ENCODE peak calls at places on chromosome 11, in five cellular contexts. One of them, this sample, is unnamed. For H3K36me3, the result is how much of the 10 kb centered on the place peaks cover.

GRCh38 chr11:124747406-124748099 is 4.5 kb downstream of the VSIG2 start:
- DNase-seq in cardiac muscle cell: no peak
- DNase-seq in lower lobe of right lung: no peak
- DNase-seq in left ventricle myocardium inferior: no peak
- DNase-seq in effector memory CD4-positive, alpha-beta T cell: no peak
- DNase-seq in this sample: no peak

GRCh38 chr11:1906146-1906545 is 13.4 kb upstream of the TNNT3 start:
- DNase-seq in cardiac muscle cell: no peak
- DNase-seq in lower lobe of right lung: no peak
- DNase-seq in left ventricle myocardium inferior: no peak
- DNase-seq in effector memory CD4-positive, alpha-beta T cell: no peak
- DNase-seq in this sample: no peak

GRCh38 chr11:26846222-26846621 is 124.4 kb upstream of the SLC5A12 start:
- DNase-seq in cardiac muscle cell: no peak
- DNase-seq in lower lobe of right lung: no peak
- DNase-seq in left ventricle myocardium inferior: no peak
- DNase-seq in effector memory CD4-positive, alpha-beta T cell: no peak
- DNase-seq in this sample: no peak

GRCh38 chr11:5992604-5993251 is 5.9 kb upstream of the OR52L1 start:
- DNase-seq in cardiac muscle cell: peak
- DNase-seq in lower lobe of right lung: no peak
- DNase-seq in left ventricle myocardium inferior: no peak
- DNase-seq in effector memory CD4-positive, alpha-beta T cell: no peak
- DNase-seq in this sample: no peak

GRCh38 chr11:121443688-121444275 is 8.3 kb upstream of the SORL1 start:
- DNase-seq in cardiac muscle cell: no peak
- DNase-seq in lower lobe of right lung: no peak
- DNase-seq in left ventricle myocardium inferior: no peak
- DNase-seq in effector memory CD4-positive, alpha-beta T cell: no peak
- DNase-seq in this sample: no peak

GRCh38 chr11:68340003-68340767 is 27.8 kb downstream of the LRP5 start:
- DNase-seq in cardiac muscle cell: no peak
- DNase-seq in lower lobe of right lung: no peak
- DNase-seq in left ventricle myocardium inferior: no peak
- DNase-seq in effector memory CD4-positive, alpha-beta T cell: no peak
- DNase-seq in this sample: no peak

GRCh38 chr11:11966826-11967668 is 41.4 kb downstream of the DKK3 start:
- DNase-seq in cardiac muscle cell: peak
- DNase-seq in lower lobe of right lung: peak
- DNase-seq in left ventricle myocardium inferior: peak
- DNase-seq in effector memory CD4-positive, alpha-beta T cell: peak
- DNase-seq in this sample: peak

GRCh38 chr11:74694536-74694935 is 36.7 kb downstream of the CHRDL2 start:
- DNase-seq in cardiac muscle cell: no peak
- DNase-seq in lower lobe of right lung: no peak
- DNase-seq in left ventricle myocardium inferior: no peak
- DNase-seq in effector memory CD4-positive, alpha-beta T cell: no peak
- DNase-seq in this sample: no peak

GRCh38 chr11:63274776-63275175 is 31.4 kb upstream of the SLC22A25 start:
- DNase-seq in cardiac muscle cell: no peak
- DNase-seq in lower lobe of right lung: no peak
- DNase-seq in left ventricle myocardium inferior: no peak
- DNase-seq in effector memory CD4-positive, alpha-beta T cell: no peak
- DNase-seq in this sample: no peak

GRCh38 chr11:132177106-132177505 is 806.7 kb downstream of the NTM start:
- DNase-seq in cardiac muscle cell: peak
- DNase-seq in lower lobe of right lung: no peak
- DNase-seq in left ventricle myocardium inferior: no peak
- DNase-seq in effector memory CD4-positive, alpha-beta T cell: no peak
- DNase-seq in this sample: no peak

GRCh38 chr11:96061730-96062524 is 138.0 kb upstream of the MTMR2 start:
- DNase-seq in cardiac muscle cell: peak
- DNase-seq in lower lobe of right lung: no peak
- DNase-seq in left ventricle myocardium inferior: no peak
- DNase-seq in effector memory CD4-positive, alpha-beta T cell: no peak
- DNase-seq in this sample: no peak

GRCh38 chr11:73784080-73784634 is 3.5 kb upstream of the MRPL48 start:
- DNase-seq in cardiac muscle cell: no peak
- DNase-seq in lower lobe of right lung: no peak
- DNase-seq in left ventricle myocardium inferior: no peak
- DNase-seq in effector memory CD4-positive, alpha-beta T cell: no peak
- DNase-seq in this sample: no peak

GRCh38 chr11:134581121-134581626 is 169.1 kb upstream of the B3GAT1 start:
- DNase-seq in cardiac muscle cell: no peak
- DNase-seq in lower lobe of right lung: no peak
- DNase-seq in left ventricle myocardium inferior: no peak
- DNase-seq in effector memory CD4-positive, alpha-beta T cell: no peak
- DNase-seq in this sample: no peak

GRCh38 chr11:134250675-134251074 is 2.5 kb downstream of the THYN1 start:
- DNase-seq in cardiac muscle cell: no peak
- DNase-seq in lower lobe of right lung: no peak
- DNase-seq in left ventricle myocardium inferior: no peak
- DNase-seq in effector memory CD4-positive, alpha-beta T cell: no peak
- DNase-seq in this sample: no peak

GRCh38 chr11:85643255-85643654 is 4.5 kb upstream of the TMEM126A start:
- DNase-seq in cardiac muscle cell: peak
- DNase-seq in lower lobe of right lung: no peak
- DNase-seq in left ventricle myocardium inferior: peak
- DNase-seq in effector memory CD4-positive, alpha-beta T cell: no peak
- DNase-seq in this sample: no peak

GRCh38 chr11:128422576-128423370 is 164.6 kb downstream of the ETS1 start:
- DNase-seq in cardiac muscle cell: no peak
- DNase-seq in lower lobe of right lung: peak
- DNase-seq in left ventricle myocardium inferior: peak
- DNase-seq in effector memory CD4-positive, alpha-beta T cell: peak
- DNase-seq in this sample: peak

GRCh38 chr11:118398797-118399564 is 2.4 kb upstream of the ATP5MG start:
- DNase-seq in cardiac muscle cell: no peak
- DNase-seq in lower lobe of right lung: no peak
- DNase-seq in left ventricle myocardium inferior: no peak
- DNase-seq in effector memory CD4-positive, alpha-beta T cell: peak
- DNase-seq in this sample: no peak

GRCh38 chr11:134949121-134949591 is 537.1 kb upstream of the B3GAT1 start:
- DNase-seq in cardiac muscle cell: no peak
- DNase-seq in lower lobe of right lung: no peak
- DNase-seq in left ventricle myocardium inferior: no peak
- DNase-seq in effector memory CD4-positive, alpha-beta T cell: no peak
- DNase-seq in this sample: no peak

GRCh38 chr11:121488641-121489040 is 35.9 kb upstream of the SORL1-AS1 start:
- DNase-seq in cardiac muscle cell: no peak
- DNase-seq in lower lobe of right lung: no peak
- DNase-seq in left ventricle myocardium inferior: no peak
- DNase-seq in effector memory CD4-positive, alpha-beta T cell: no peak
- DNase-seq in this sample: no peak

GRCh38 chr11:117071344-117071787 is 26.9 kb downstream of the SIK3 start:
- DNase-seq in cardiac muscle cell: peak
- DNase-seq in lower lobe of right lung: no peak
- DNase-seq in left ventricle myocardium inferior: no peak
- DNase-seq in effector memory CD4-positive, alpha-beta T cell: no peak
- DNase-seq in this sample: no peak

GRCh38 chr11:71131861-71132260 is 120.5 kb downstream of the SHANK2 start:
- DNase-seq in cardiac muscle cell: no peak
- DNase-seq in lower lobe of right lung: no peak
- DNase-seq in left ventricle myocardium inferior: peak
- DNase-seq in effector memory CD4-positive, alpha-beta T cell: no peak
- DNase-seq in this sample: peak

GRCh38 chr11:118277312-118277711 is 13.2 kb upstream of the MPZL2 start:
- DNase-seq in cardiac muscle cell: no peak
- DNase-seq in lower lobe of right lung: no peak
- DNase-seq in left ventricle myocardium inferior: no peak
- DNase-seq in effector memory CD4-positive, alpha-beta T cell: no peak
- DNase-seq in this sample: no peak

GRCh38 chr11:75347781-75348613 is 3.5 kb downstream of the ARRB1 start:
- DNase-seq in cardiac muscle cell: peak
- DNase-seq in lower lobe of right lung: no peak
- DNase-seq in left ventricle myocardium inferior: no peak
- DNase-seq in effector memory CD4-positive, alpha-beta T cell: no peak
- DNase-seq in this sample: peak

GRCh38 chr11:75813622-75814039 is 1.4 kb upstream of the UVRAG start:
- DNase-seq in cardiac muscle cell: no peak
- DNase-seq in lower lobe of right lung: no peak
- DNase-seq in left ventricle myocardium inferior: no peak
- DNase-seq in effector memory CD4-positive, alpha-beta T cell: no peak
- DNase-seq in this sample: no peak

GRCh38 chr11:126631399-126631798 is 275.9 kb downstream of the ST3GAL4 start:
- DNase-seq in cardiac muscle cell: no peak
- DNase-seq in lower lobe of right lung: no peak
- DNase-seq in left ventricle myocardium inferior: no peak
- DNase-seq in effector memory CD4-positive, alpha-beta T cell: no peak
- DNase-seq in this sample: no peak

GRCh38 chr11:44243633-44244343 is 66.2 kb downstream of the ALX4 start:
- DNase-seq in cardiac muscle cell: peak
- DNase-seq in lower lobe of right lung: no peak
- DNase-seq in left ventricle myocardium inferior: no peak
- DNase-seq in effector memory CD4-positive, alpha-beta T cell: no peak
- DNase-seq in this sample: no peak

GRCh38 chr11:47511927-47512326 is 41.0 kb downstream of the CELF1 start:
- DNase-seq in cardiac muscle cell: no peak
- DNase-seq in lower lobe of right lung: no peak
- DNase-seq in left ventricle myocardium inferior: no peak
- DNase-seq in effector memory CD4-positive, alpha-beta T cell: no peak
- DNase-seq in this sample: no peak
- H3K27ac ChIP-seq in cardiac muscle cell: peak
- H3K27ac ChIP-seq in lower lobe of right lung: peak
- H3K27ac ChIP-seq in left ventricle myocardium inferior: no peak
- H3K27ac ChIP-seq in effector memory CD4-positive, alpha-beta T cell: no peak
- H3K27ac ChIP-seq in this sample: no peak

GRCh38 chr11:112318661-112319060 is 58.0 kb upstream of the PLET1 start:
- DNase-seq in cardiac muscle cell: no peak
- DNase-seq in lower lobe of right lung: no peak
- DNase-seq in left ventricle myocardium inferior: no peak
- DNase-seq in effector memory CD4-positive, alpha-beta T cell: no peak
- DNase-seq in this sample: no peak

GRCh38 chr11:112321521-112322172 is 61.0 kb upstream of the PLET1 start:
- DNase-seq in cardiac muscle cell: no peak
- DNase-seq in lower lobe of right lung: peak
- DNase-seq in left ventricle myocardium inferior: peak
- DNase-seq in effector memory CD4-positive, alpha-beta T cell: no peak
- DNase-seq in this sample: peak

GRCh38 chr11:112318193-112318592 is 57.5 kb upstream of the PLET1 start:
- DNase-seq in cardiac muscle cell: no peak
- DNase-seq in lower lobe of right lung: no peak
- DNase-seq in left ventricle myocardium inferior: no peak
- DNase-seq in effector memory CD4-positive, alpha-beta T cell: no peak
- DNase-seq in this sample: no peak

GRCh38 chr11:112320668-112321067 is 60.0 kb upstream of the PLET1 start:
- DNase-seq in cardiac muscle cell: peak
- DNase-seq in lower lobe of right lung: peak
- DNase-seq in left ventricle myocardium inferior: peak
- DNase-seq in effector memory CD4-positive, alpha-beta T cell: no peak
- DNase-seq in this sample: no peak

DNA sequence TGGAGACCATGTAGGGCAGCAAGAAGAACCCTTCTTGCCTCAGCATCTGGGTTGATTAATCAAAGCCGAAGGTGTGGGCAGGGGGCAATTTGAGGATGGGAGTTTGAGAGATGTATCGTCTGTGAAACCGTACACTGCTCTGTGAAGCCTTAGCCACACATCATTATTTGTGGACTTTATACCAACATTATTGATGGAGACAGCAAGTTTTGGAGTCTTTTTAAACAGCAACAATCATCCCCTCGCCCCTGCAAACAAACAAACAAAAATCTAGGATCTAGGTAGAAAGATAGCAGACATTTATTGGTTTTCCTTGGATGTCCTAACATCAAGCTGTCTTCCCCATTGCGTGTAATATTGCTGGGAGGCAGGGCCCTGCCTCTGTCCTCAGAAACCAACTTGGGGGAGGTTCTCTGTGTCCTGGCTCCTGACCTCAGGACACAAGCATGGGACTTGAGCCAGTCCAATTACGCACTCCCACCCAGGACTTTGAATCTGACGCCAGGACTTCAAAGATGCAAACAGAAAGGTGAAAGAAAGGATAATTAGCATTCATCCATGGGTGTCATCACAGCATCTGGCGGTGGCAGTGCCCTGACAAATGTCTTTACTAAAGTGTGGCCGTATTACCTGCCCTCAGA is 61.6 kb upstream of the PLET1 start:
- DNase-seq in cardiac muscle cell: no peak
- DNase-seq in lower lobe of right lung: no peak
- DNase-seq in left ventricle myocardium inferior: no peak
- DNase-seq in effector memory CD4-positive, alpha-beta T cell: no peak
- DNase-seq in this sample: no peak
- H3K36me3 ChIP-seq in cardiac muscle cell: under half
- H3K36me3 ChIP-seq in lower lobe of right lung: under half
- H3K36me3 ChIP-seq in left ventricle myocardium inferior: under half
- H3K36me3 ChIP-seq in effector memory CD4-positive, alpha-beta T cell: under half
- H3K36me3 ChIP-seq in this sample: under half

GRCh38 chr11:34601609-34602008 is 19.3 kb upstream of the EHF start:
- DNase-seq in cardiac muscle cell: no peak
- DNase-seq in lower lobe of right lung: no peak
- DNase-seq in left ventricle myocardium inferior: no peak
- DNase-seq in effector memory CD4-positive, alpha-beta T cell: no peak
- DNase-seq in this sample: no peak

GRCh38 chr11:34602245-34602644 is 18.6 kb upstream of the EHF start:
- DNase-seq in cardiac muscle cell: no peak
- DNase-seq in lower lobe of right lung: no peak
- DNase-seq in left ventricle myocardium inferior: no peak
- DNase-seq in effector memory CD4-positive, alpha-beta T cell: no peak
- DNase-seq in this sample: peak

GRCh38 chr11:34600339-34601084 is 20.4 kb upstream of the EHF start:
- DNase-seq in cardiac muscle cell: peak
- DNase-seq in lower lobe of right lung: peak
- DNase-seq in left ventricle myocardium inferior: no peak
- DNase-seq in effector memory CD4-positive, alpha-beta T cell: no peak
- DNase-seq in this sample: no peak

GRCh38 chr11:34599406-34599901 is 21.4 kb upstream of the EHF start:
- DNase-seq in cardiac muscle cell: no peak
- DNase-seq in lower lobe of right lung: no peak
- DNase-seq in left ventricle myocardium inferior: no peak
- DNase-seq in effector memory CD4-positive, alpha-beta T cell: no peak
- DNase-seq in this sample: no peak

GRCh38 chr11:34601085-34601444 is 19.8 kb upstream of the EHF start:
- DNase-seq in cardiac muscle cell: no peak
- DNase-seq in lower lobe of right lung: no peak
- DNase-seq in left ventricle myocardium inferior: no peak
- DNase-seq in effector memory CD4-positive, alpha-beta T cell: no peak
- DNase-seq in this sample: no peak
- H3K27ac ChIP-seq in cardiac muscle cell: peak
- H3K27ac ChIP-seq in lower lobe of right lung: peak
- H3K27ac ChIP-seq in left ventricle myocardium inferior: no peak
- H3K27ac ChIP-seq in effector memory CD4-positive, alpha-beta T cell: no peak
- H3K27ac ChIP-seq in this sample: no peak

GRCh38 chr11:57699813-57700212 is 12.2 kb downstream of the MED19 start:
- DNase-seq in cardiac muscle cell: no peak
- DNase-seq in lower lobe of right lung: no peak
- DNase-seq in left ventricle myocardium inferior: no peak
- DNase-seq in effector memory CD4-positive, alpha-beta T cell: no peak
- DNase-seq in this sample: no peak

GRCh38 chr11:57700425-57700824 is 11.6 kb downstream of the MED19 start:
- DNase-seq in cardiac muscle cell: no peak
- DNase-seq in lower lobe of right lung: no peak
- DNase-seq in left ventricle myocardium inferior: no peak
- DNase-seq in effector memory CD4-positive, alpha-beta T cell: no peak
- DNase-seq in this sample: peak

GRCh38 chr11:57698843-57699365 is 13.1 kb downstream of the MED19 start:
- DNase-seq in cardiac muscle cell: no peak
- DNase-seq in lower lobe of right lung: no peak
- DNase-seq in left ventricle myocardium inferior: no peak
- DNase-seq in effector memory CD4-positive, alpha-beta T cell: no peak
- DNase-seq in this sample: no peak

GRCh38 chr11:57704932-57705331 is 7.1 kb downstream of the MED19 start:
- DNase-seq in cardiac muscle cell: no peak
- DNase-seq in lower lobe of right lung: no peak
- DNase-seq in left ventricle myocardium inferior: no peak
- DNase-seq in effector memory CD4-positive, alpha-beta T cell: no peak
- DNase-seq in this sample: no peak

GRCh38 chr11:57703341-57703740 is 8.7 kb downstream of the MED19 start:
- DNase-seq in cardiac muscle cell: no peak
- DNase-seq in lower lobe of right lung: no peak
- DNase-seq in left ventricle myocardium inferior: no peak
- DNase-seq in effector memory CD4-positive, alpha-beta T cell: no peak
- DNase-seq in this sample: no peak
- H3K36me3 ChIP-seq in cardiac muscle cell: under half
- H3K36me3 ChIP-seq in lower lobe of right lung: half or more
- H3K36me3 ChIP-seq in left ventricle myocardium inferior: half or more
- H3K36me3 ChIP-seq in effector memory CD4-positive, alpha-beta T cell: under half
- H3K36me3 ChIP-seq in this sample: half or more

This sample was measured in WERI-Rb-1.